ENCODE peak calls at places on chromosomes 6 and 20, in four cellular contexts. Q is WERI-Rb-1, R is HCT116, X is pancreas. O is an unnamed sample.

GRCh38 chr20:36606171-36607116 is 865 bp downstream of the RAB5IF start:
- DNase-seq in X (no peak), Q (no peak), R (no peak), O (peak; percentile 71)

GRCh38 chr6:6924708-6925107 is 183.1 kb upstream of the RREB1 start:
- DNase-seq in R (no peak), X (no peak), Q (peak; percentile 62), O (no peak)

GRCh38 chr6:149129401-149130077 is 188.0 kb upstream of the TAB2 start:
- DNase-seq in Q (peak; percentile 43), R (no peak), X (no peak), O (no peak)

GRCh38 chr6:148890091-148890490 is 143.3 kb downstream of the UST start:
- DNase-seq in X (no peak), R (no peak), Q (no peak), O (no peak)

GRCh38 chr6:51350308-51350904 is 531.7 kb downstream of the TFAP2B start:
- DNase-seq in R (no peak), X (no peak), Q (no peak), O (no peak)

GRCh38 chr6:56144538-56145324 is 102.6 kb downstream of the COL21A1 start:
- DNase-seq in R (no peak), Q (no peak), X (no peak), O (no peak)

GRCh38 chr6:6588064-6588923 is at the start of gene LY86:
- DNase-seq in R (no peak), Q (no peak), X (no peak), O (no peak)

GRCh38 chr6:11412011-11412424 is 125.5 kb upstream of the TMEM170B start:
- DNase-seq in Q (peak; percentile 34), X (no peak), R (no peak), O (no peak)

GRCh38 chr6:150567360-150567759 is 32.3 kb upstream of the PLEKHG1 start:
- DNase-seq in X (no peak), R (no peak), Q (no peak), O (no peak)

GRCh38 chr6:155316419-155316818 is 2.1 kb upstream of the TFB1M start:
- DNase-seq in X (no peak), Q (peak; percentile 49), R (no peak), O (no peak)

GRCh38 chr6:16494781-16495180 is 256.4 kb downstream of the GMPR start:
- DNase-seq in R (no peak), X (no peak), Q (no peak), O (no peak)

GRCh38 chr20:10115021-10115420 is 80.2 kb downstream of the ANKEF1 start:
- DNase-seq in X (no peak), Q (no peak), R (no peak), O (no peak)

GRCh38 chr20:49685161-49685601 is 28.5 kb downstream of the B4GALT5 start:
- DNase-seq in X (no peak), R (no peak), Q (no peak), O (no peak)

GRCh38 chr6:168906251-168906845 is 347.3 kb downstream of the THBS2 start:
- DNase-seq in Q (no peak), X (no peak), R (no peak), O (no peak)

GRCh38 chr6:22149081-22149480 is 147.8 kb downstream of the PRL start:
- DNase-seq in R (no peak), X (no peak), Q (no peak), O (no peak)

GRCh38 chr6:168803874-168804273 is 362.9 kb downstream of the SMOC2 start:
- DNase-seq in Q (no peak), X (no peak), R (no peak), O (no peak)

GRCh38 chr6:85865665-85866372 is 223.1 kb upstream of the SYNCRIP start:
- DNase-seq in Q (no peak), R (peak; percentile 3), X (peak; percentile 23), O (no peak)

GRCh38 chr6:147347179-147347881 is 143.1 kb downstream of the STXBP5 start:
- DNase-seq in Q (no peak), R (no peak), X (no peak), O (no peak)

GRCh38 chr20:63124782-63125580 is 91.0 kb downstream of the YTHDF1 start:
- DNase-seq in Q (no peak), R (no peak), X (no peak), O (peak; percentile 57)

GRCh38 chr20:50029697-50030428 is 47.1 kb downstream of the SNAI1 start:
- DNase-seq in R (no peak), X (peak; percentile 51), Q (no peak), O (no peak)

GRCh38 chr20:22827916-22828315 is 207.2 kb upstream of the SSTR4 start:
- DNase-seq in X (no peak), R (no peak), Q (no peak), O (no peak)

GRCh38 chr6:35674594-35674993 is 14.1 kb downstream of the FKBP5 start:
- DNase-seq in X (no peak), R (no peak), Q (no peak), O (no peak)

GRCh38 chr6:169997930-169998218 is 246.5 kb downstream of the ERMARD start:
- DNase-seq in R (no peak), Q (no peak), X (no peak), O (peak; percentile 45)

GRCh38 chr6:127342946-127343752 is at the start of gene ECHDC1:
- DNase-seq in Q (peak; percentile 72), X (peak; percentile 60), R (peak; percentile 62), O (peak; percentile 87)

GRCh38 chr6:45376310-45377040 is 1.3 kb downstream of the SUPT3H start:
- DNase-seq in R (no peak), Q (no peak), X (no peak), O (no peak)

GRCh38 chr6:89117285-89118108 is at the start of gene SRSF12:
- DNase-seq in Q (peak; percentile 54), X (peak; percentile 32), R (no peak), O (peak; percentile 78)

GRCh38 chr6:36888654-36889481 is 3.1 kb downstream of the C6orf89 start:
- DNase-seq in R (no peak), Q (no peak), X (no peak), O (no peak)

GRCh38 chr20:56392282-56393132 is at the start of gene CSTF1:
- DNase-seq in Q (peak; percentile 99), R (peak; percentile 99), X (peak; percentile 99), O (peak; percentile 100)

GRCh38 chr20:40497781-40498691 is 191.0 kb downstream of the MAFB start:
- DNase-seq in R (no peak), Q (no peak), X (peak; percentile 27), O (peak; percentile 84)

GRCh38 chr20:1295276-1295930 is 29.3 kb downstream of the SNPH start:
- DNase-seq in R (no peak), Q (no peak), X (no peak), O (peak; percentile 37)

GRCh38 chr20:11716239-11716944 is 201.3 kb upstream of the BTBD3 start:
- DNase-seq in X (no peak), R (peak; percentile 65), Q (peak; percentile 61), O (no peak)

GRCh38 chr6:91132461-91132860 is 545.6 kb upstream of the MAP3K7 start:
- DNase-seq in Q (no peak), R (no peak), X (no peak), O (no peak)

GRCh38 chr20:64146301-64146935 is 17.8 kb upstream of the MYT1 start:
- DNase-seq in R (no peak), Q (peak; percentile 33), X (no peak), O (peak; percentile 51)

GRCh38 chr6:142907017-142907470 is 37.9 kb downstream of the HIVEP2 start:
- DNase-seq in X (no peak), Q (no peak), R (no peak), O (no peak)

GRCh38 chr20:57027752-57028151 is 238.7 kb downstream of the BMP7 start:
- DNase-seq in R (no peak), X (no peak), Q (no peak), O (no peak)

GRCh38 chr6:127459231-127459641 is at the start of gene KIAA0408:
- DNase-seq in Q (no peak), X (peak; percentile 53), R (no peak), O (peak; percentile 73)

GRCh38 chr6:15444881-15445280 is 199.0 kb downstream of the JARID2 start:
- DNase-seq in X (peak; percentile 26), Q (peak; percentile 91), R (peak; percentile 16), O (no peak)
- TF ChIP-seq CTCF in X (no peak), Q (peak; percentile 69), R (peak; percentile 10), O (peak; percentile 12)

GRCh38 chr6:110882824-110883554 is 8.4 kb downstream of the AMD1 start:
- DNase-seq in X (no peak), R (no peak), Q (no peak), O (no peak)
- H3K4me3 ChIP-seq in X (no peak overlapping the region), R (no peak overlapping the region), Q (no peak overlapping the region), O (no peak overlapping the region)

GRCh38 chr20:34875657-34876160 is 703 bp upstream of the ACSS2 start:
- DNase-seq in Q (no peak), R (no peak), X (no peak), O (no peak)

GRCh38 chr20:34872604-34873224 is at the start of gene GGT7:
- DNase-seq in X (peak; percentile 81), R (peak; percentile 35), Q (peak; percentile 87), O (peak; percentile 93)

GRCh38 chr20:34873583-34874093 is 982 bp upstream of the GGT7 start:
- DNase-seq in R (no peak), Q (no peak), X (no peak), O (no peak)

GRCh38 chr20:34871966-34872603 is 571 bp downstream of the GGT7 start:
- DNase-seq in Q (no peak), X (no peak), R (no peak), O (no peak)

DNA sequence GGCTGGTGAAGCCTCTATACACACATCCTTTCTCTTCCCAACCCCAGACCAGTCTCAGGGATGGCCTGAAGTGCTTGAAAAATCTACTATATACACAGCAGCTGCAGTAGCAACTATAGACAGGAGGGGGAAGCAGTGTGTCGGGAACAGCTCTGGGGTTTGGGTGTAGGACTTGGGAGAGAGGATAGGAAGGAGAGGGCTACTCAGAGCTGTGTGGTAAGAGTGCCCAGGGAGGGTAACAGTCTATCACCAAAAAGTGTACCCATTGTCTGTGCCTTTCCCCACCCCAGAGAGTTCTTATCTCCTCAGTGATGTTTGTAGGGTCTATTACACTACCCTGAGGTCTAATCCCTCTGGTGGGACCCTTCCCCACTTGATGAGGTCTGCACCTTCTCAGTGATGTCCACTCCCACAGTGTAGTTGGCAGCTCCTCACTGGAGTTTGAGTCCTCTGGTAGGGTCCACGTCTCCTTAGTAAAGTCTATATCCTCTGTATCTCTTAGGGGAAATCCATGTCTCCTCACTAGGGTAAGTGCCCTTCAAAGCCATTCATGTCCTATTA is 1.5 kb upstream of the GGT7 start:
- DNase-seq in X (peak; percentile 68), R (peak; percentile 79), Q (peak; percentile 84), O (no peak)
- TF ChIP-seq CTCF in X (peak; percentile 43), R (peak; percentile 95), Q (peak; percentile 86), O (peak; percentile 88)

GRCh38 chr6:165245716-165246115 is 63.7 kb downstream of the C6orf118 start:
- DNase-seq in Q (no peak), R (no peak), X (no peak), O (no peak)

GRCh38 chr6:165243801-165244200 is 65.6 kb downstream of the C6orf118 start:
- DNase-seq in Q (no peak), X (no peak), R (no peak), O (no peak)

GRCh38 chr6:165249808-165250207 is 59.6 kb downstream of the C6orf118 start:
- DNase-seq in Q (no peak), X (no peak), R (no peak), O (no peak)

GRCh38 chr6:165244524-165245247 is 64.7 kb downstream of the C6orf118 start:
- DNase-seq in R (no peak), X (no peak), Q (no peak), O (no peak)

DNA sequence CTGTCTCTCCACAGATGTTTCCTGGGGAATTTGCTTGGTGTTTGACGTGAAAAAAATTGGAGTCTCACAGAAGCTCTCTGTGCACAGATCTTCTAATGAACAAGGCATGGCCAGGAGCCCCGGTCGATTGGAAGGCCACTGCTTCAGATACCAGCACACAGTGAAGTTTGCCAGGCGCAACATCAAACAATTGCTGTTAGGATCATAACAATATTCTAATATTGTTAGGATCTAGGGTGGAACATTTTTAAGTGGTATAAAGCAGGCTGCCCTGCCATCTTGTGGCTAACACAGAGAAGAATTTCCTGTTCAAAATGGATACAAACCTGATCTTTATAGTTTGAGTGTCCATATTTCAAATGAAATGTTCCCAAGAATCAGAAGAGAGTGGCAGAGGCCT is 64.1 kb downstream of the C6orf118 start:
- DNase-seq in R (no peak), Q (no peak), X (no peak), O (no peak)
- H3K4me3 ChIP-seq in R (no peak overlapping the region), Q (no peak overlapping the region), X (no peak overlapping the region), O (no peak overlapping the region)